ENCODE peak calls at places on chromosomes 16 and 17, in seven cellular contexts. One of them, this sample, is unnamed.

GRCh38 chr17:69597898-69598692 is 183.6 kb downstream of the MAP2K6 start:
- DNase-seq in A549: no peak
- DNase-seq in hippocampal formation: no peak
- DNase-seq in small intestine: no peak
- DNase-seq in NCI-H345: no peak
- DNase-seq in NCI-H1092: no peak
- DNase-seq in CD4-positive, alpha-beta T cell: no peak
- DNase-seq in this sample: no peak

GRCh38 chr17:42272162-42272561 is 4.0 kb downstream of the STAT5B start:
- DNase-seq in A549: no peak
- DNase-seq in hippocampal formation: no peak
- DNase-seq in small intestine: no peak
- DNase-seq in NCI-H345: no peak
- DNase-seq in NCI-H1092: no peak
- DNase-seq in CD4-positive, alpha-beta T cell: no peak
- DNase-seq in this sample: no peak

GRCh38 chr17:48576479-48577309 is 1.5 kb downstream of the HOXB4 start:
- DNase-seq in A549: no peak
- DNase-seq in hippocampal formation: no peak
- DNase-seq in small intestine: no peak
- DNase-seq in NCI-H345: no peak
- DNase-seq in NCI-H1092: no peak
- DNase-seq in CD4-positive, alpha-beta T cell: no peak
- DNase-seq in this sample: no peak

GRCh38 chr17:29379084-29379811 is 10.9 kb upstream of the TAOK1 start:
- DNase-seq in A549: no peak
- DNase-seq in hippocampal formation: peak
- DNase-seq in small intestine: peak
- DNase-seq in NCI-H345: peak
- DNase-seq in NCI-H1092: no peak
- DNase-seq in CD4-positive, alpha-beta T cell: no peak
- DNase-seq in this sample: no peak

GRCh38 chr17:45296833-45297124 is 20.0 kb downstream of the MAP3K14 start:
- DNase-seq in A549: no peak
- DNase-seq in hippocampal formation: no peak
- DNase-seq in small intestine: peak
- DNase-seq in NCI-H345: no peak
- DNase-seq in NCI-H1092: no peak
- DNase-seq in CD4-positive, alpha-beta T cell: no peak
- DNase-seq in this sample: no peak

GRCh38 chr16:17555176-17555575 is 84.4 kb upstream of the XYLT1 start:
- DNase-seq in A549: no peak
- DNase-seq in hippocampal formation: no peak
- DNase-seq in small intestine: no peak
- DNase-seq in NCI-H345: no peak
- DNase-seq in NCI-H1092: no peak
- DNase-seq in CD4-positive, alpha-beta T cell: no peak
- DNase-seq in this sample: no peak

GRCh38 chr16:23148513-23149266 is 562 bp downstream of the USP31 start:
- DNase-seq in A549: peak
- DNase-seq in hippocampal formation: no peak
- DNase-seq in small intestine: peak
- DNase-seq in NCI-H345: peak
- DNase-seq in NCI-H1092: peak
- DNase-seq in CD4-positive, alpha-beta T cell: peak
- DNase-seq in this sample: peak

GRCh38 chr16:57106767-57107166 is 14.4 kb downstream of the CPNE2 start:
- DNase-seq in A549: no peak
- DNase-seq in hippocampal formation: no peak
- DNase-seq in small intestine: no peak
- DNase-seq in NCI-H345: no peak
- DNase-seq in NCI-H1092: no peak
- DNase-seq in CD4-positive, alpha-beta T cell: no peak
- DNase-seq in this sample: no peak

GRCh38 chr16:4053663-4054479 is 62.4 kb downstream of the ADCY9 start:
- DNase-seq in A549: no peak
- DNase-seq in hippocampal formation: no peak
- DNase-seq in small intestine: no peak
- DNase-seq in NCI-H345: peak
- DNase-seq in NCI-H1092: peak
- DNase-seq in CD4-positive, alpha-beta T cell: no peak
- DNase-seq in this sample: no peak

GRCh38 chr17:60134396-60135159 is 15.2 kb upstream of the CA4 start:
- DNase-seq in A549: no peak
- DNase-seq in hippocampal formation: no peak
- DNase-seq in small intestine: no peak
- DNase-seq in NCI-H345: peak
- DNase-seq in NCI-H1092: no peak
- DNase-seq in CD4-positive, alpha-beta T cell: no peak
- DNase-seq in this sample: peak

GRCh38 chr17:35295686-35296085 is 52.8 kb downstream of the SLFN5 start:
- DNase-seq in A549: no peak
- DNase-seq in hippocampal formation: no peak
- DNase-seq in small intestine: no peak
- DNase-seq in NCI-H345: no peak
- DNase-seq in NCI-H1092: no peak
- DNase-seq in CD4-positive, alpha-beta T cell: no peak
- DNase-seq in this sample: no peak

GRCh38 chr17:40372031-40372430 is 7.5 kb upstream of the GJD3 start:
- DNase-seq in A549: no peak
- DNase-seq in hippocampal formation: no peak
- DNase-seq in small intestine: no peak
- DNase-seq in NCI-H345: no peak
- DNase-seq in NCI-H1092: no peak
- DNase-seq in CD4-positive, alpha-beta T cell: no peak
- DNase-seq in this sample: no peak

GRCh38 chr16:9119795-9120194 is 28.4 kb downstream of the HAPSTR1 start:
- DNase-seq in A549: no peak
- DNase-seq in hippocampal formation: no peak
- DNase-seq in small intestine: no peak
- DNase-seq in NCI-H345: no peak
- DNase-seq in NCI-H1092: no peak
- DNase-seq in CD4-positive, alpha-beta T cell: no peak
- DNase-seq in this sample: no peak

GRCh38 chr16:83837566-83837965 is 29.8 kb downstream of the HSBP1 start:
- DNase-seq in A549: no peak
- DNase-seq in hippocampal formation: no peak
- DNase-seq in small intestine: no peak
- DNase-seq in NCI-H345: no peak
- DNase-seq in NCI-H1092: no peak
- DNase-seq in CD4-positive, alpha-beta T cell: no peak
- DNase-seq in this sample: no peak

GRCh38 chr16:23917621-23918020 is 81.8 kb downstream of the PRKCB start:
- DNase-seq in A549: no peak
- DNase-seq in hippocampal formation: no peak
- DNase-seq in small intestine: no peak
- DNase-seq in NCI-H345: no peak
- DNase-seq in NCI-H1092: no peak
- DNase-seq in CD4-positive, alpha-beta T cell: no peak
- DNase-seq in this sample: no peak

GRCh38 chr16:33877-34707 is 19.3 kb downstream of the POLR3K start:
- DNase-seq in A549: no peak
- DNase-seq in hippocampal formation: no peak
- DNase-seq in small intestine: no peak
- DNase-seq in NCI-H345: no peak
- DNase-seq in NCI-H1092: no peak
- DNase-seq in CD4-positive, alpha-beta T cell: no peak
- DNase-seq in this sample: no peak

GRCh38 chr17:68734911-68735310 is 133.7 kb upstream of the FAM20A start:
- DNase-seq in A549: no peak
- DNase-seq in hippocampal formation: no peak
- DNase-seq in small intestine: no peak
- DNase-seq in NCI-H345: no peak
- DNase-seq in NCI-H1092: no peak
- DNase-seq in CD4-positive, alpha-beta T cell: no peak
- DNase-seq in this sample: no peak

GRCh38 chr17:9363440-9364350 is 211.9 kb downstream of the STX8 start:
- DNase-seq in A549: no peak
- DNase-seq in hippocampal formation: no peak
- DNase-seq in small intestine: no peak
- DNase-seq in NCI-H345: no peak
- DNase-seq in NCI-H1092: no peak
- DNase-seq in CD4-positive, alpha-beta T cell: no peak
- DNase-seq in this sample: no peak

GRCh38 chr17:35073183-35073790 is 9.8 kb upstream of the RFFL start:
- DNase-seq in A549: no peak
- DNase-seq in hippocampal formation: no peak
- DNase-seq in small intestine: no peak
- DNase-seq in NCI-H345: no peak
- DNase-seq in NCI-H1092: no peak
- DNase-seq in CD4-positive, alpha-beta T cell: no peak
- DNase-seq in this sample: no peak

GRCh38 chr17:75783803-75784472 is 668 bp upstream of the UNK start:
- DNase-seq in A549: no peak
- DNase-seq in hippocampal formation: no peak
- DNase-seq in small intestine: no peak
- DNase-seq in NCI-H345: peak
- DNase-seq in NCI-H1092: no peak
- DNase-seq in CD4-positive, alpha-beta T cell: no peak
- DNase-seq in this sample: no peak

GRCh38 chr16:58198022-58198683 is at the start of gene CSNK2A2:
- DNase-seq in A549: peak
- DNase-seq in hippocampal formation: peak
- DNase-seq in small intestine: peak
- DNase-seq in NCI-H345: peak
- DNase-seq in NCI-H1092: peak
- DNase-seq in CD4-positive, alpha-beta T cell: peak
- DNase-seq in this sample: peak

GRCh38 chr16:624522-625401 is 6.0 kb upstream of the WFIKKN1 start:
- DNase-seq in A549: no peak
- DNase-seq in hippocampal formation: no peak
- DNase-seq in small intestine: no peak
- DNase-seq in NCI-H345: no peak
- DNase-seq in NCI-H1092: no peak
- DNase-seq in CD4-positive, alpha-beta T cell: no peak
- DNase-seq in this sample: no peak

GRCh38 chr17:39631403-39631802 is 4.7 kb downstream of the PPP1R1B start:
- DNase-seq in A549: no peak
- DNase-seq in hippocampal formation: no peak
- DNase-seq in small intestine: peak
- DNase-seq in NCI-H345: no peak
- DNase-seq in NCI-H1092: no peak
- DNase-seq in CD4-positive, alpha-beta T cell: no peak
- DNase-seq in this sample: no peak

GRCh38 chr16:29993191-29993902 is 2.1 kb downstream of the HIRIP3 start:
- DNase-seq in A549: no peak
- DNase-seq in hippocampal formation: no peak
- DNase-seq in small intestine: no peak
- DNase-seq in NCI-H345: no peak
- DNase-seq in NCI-H1092: no peak
- DNase-seq in CD4-positive, alpha-beta T cell: no peak
- DNase-seq in this sample: no peak

This sample was measured in putamen.